ENCODE peak calls at places on chromosomes 4 and X, in seven cellular contexts. M, K, B, W, Q, D and F are unnamed samples.

GRCh38 chrX:118495958-118496762 is 545 bp downstream of the DOCK11 start:
- DNase-seq in M (peak), Q (no peak), D (no peak), K (peak), W (peak), B (peak), F (peak)

GRCh38 chr4:180134116-180134866 is 2108.9 kb upstream of the TENM3 start:
- DNase-seq in Q (no peak), D (no peak), M (no peak), B (peak), W (no peak), K (peak), F (no peak)

GRCh38 chr4:174848596-174848995 is 19.5 kb upstream of the GLRA3 start:
- DNase-seq in W (no peak), D (no peak), Q (no peak), B (no peak), M (no peak), K (no peak), F (no peak)

GRCh38 chr4:17934286-17934685 is 87.3 kb downstream of the LCORL start:
- DNase-seq in M (no peak), K (no peak), B (no peak), Q (no peak), W (no peak), D (no peak), F (no peak)

GRCh38 chr4:2847297-2847871 is 3.7 kb downstream of the ADD1 start:
- DNase-seq in K (no peak), B (no peak), Q (no peak), W (no peak), D (no peak), M (no peak), F (no peak)

GRCh38 chr4:168433576-168433975 is 46.7 kb downstream of the DDX60L start:
- DNase-seq in B (no peak), D (no peak), M (no peak), W (no peak), Q (no peak), K (no peak), F (no peak)

GRCh38 chr4:104989363-104989762 is 157.3 kb upstream of the TET2 start:
- DNase-seq in B (peak), K (peak), M (no peak), D (peak), W (no peak), Q (peak), F (no peak)

GRCh38 chr4:113561092-113561491 is 200.4 kb downstream of the CAMK2D start:
- DNase-seq in D (no peak), M (no peak), Q (no peak), W (no peak), B (no peak), K (no peak), F (no peak)

GRCh38 chr4:28238756-28239155 is 1378.1 kb downstream of the STIM2 start:
- DNase-seq in D (no peak), W (no peak), K (no peak), Q (no peak), M (no peak), B (no peak), F (no peak)

GRCh38 chrX:9770319-9770718 is 4.7 kb upstream of the GPR143 start:
- DNase-seq in B (no peak), K (no peak), Q (no peak), W (no peak), M (no peak), D (no peak), F (no peak)

GRCh38 chrX:139949703-139950102 is 15.6 kb downstream of the CXorf66 start:
- DNase-seq in W (no peak), D (no peak), M (no peak), Q (no peak), B (no peak), K (no peak), F (no peak)

GRCh38 chrX:40152706-40153334 is 55.1 kb upstream of the BCOR start:
- DNase-seq in W (no peak), Q (no peak), M (no peak), D (no peak), K (no peak), B (no peak), F (peak)